ENCODE peak calls at places on chromosome 15, in ten cellular contexts. V is endodermal cell, B is RWPE1, R is AG04450, H is lung, K is adrenal gland, W is body of pancreas, L is mesendoderm, C is left ventricle myocardium inferior, Q is astrocyte. M is an unnamed sample.
A peak's percentile ranks its signal among the peaks of the same experiment; 100 is the strongest.

GRCh38 chr15:53226559-53226958 is 436.4 kb upstream of the ONECUT1 start:
- DNase-seq in B (no peak), R (no peak), Q (no peak), K (no peak), C (no peak), V (no peak), W (no peak), L (no peak), H (no peak), M (no peak)

GRCh38 chr15:88749699-88750098 is 53.5 kb upstream of the ACAN start:
- DNase-seq in H (no peak), W (no peak), B (no peak), C (no peak), L (no peak), V (no peak), K (no peak), R (no peak), Q (no peak), M (no peak)

GRCh38 chr15:80835338-80835737 is 56.2 kb downstream of the CEMIP start:
- DNase-seq in C (no peak), H (no peak), B (peak; percentile 17), Q (no peak), V (peak; percentile 84), K (no peak), W (no peak), L (peak; percentile 65), R (no peak), M (no peak)

GRCh38 chr15:97678677-97679076 is 281.8 kb upstream of the ARRDC4 start:
- DNase-seq in H (no peak), Q (no peak), W (no peak), K (no peak), C (no peak), B (no peak), L (no peak), V (no peak), R (no peak), M (no peak)

GRCh38 chr15:94858449-94858848 is 627.1 kb downstream of the MCTP2 start:
- DNase-seq in C (no peak), R (no peak), H (no peak), B (peak; percentile 45), V (no peak), W (no peak), Q (no peak), K (no peak), L (no peak), M (no peak)

GRCh38 chr15:67680645-67681044 is 138.1 kb downstream of the MAP2K5 start:
- DNase-seq in C (no peak), V (no peak), Q (no peak), W (no peak), H (no peak), K (no peak), R (no peak), B (no peak), L (peak; percentile 31), M (no peak)

GRCh38 chr15:66901336-66902100 is 163.9 kb upstream of the SMAD3 start:
- DNase-seq in W (no peak), H (no peak), Q (peak; percentile 45), L (peak; percentile 33), V (peak; percentile 38), C (no peak), K (no peak), B (no peak), R (no peak), M (no peak)

GRCh38 chr15:20358066-20358780 is 183.4 kb downstream of the GOLGA6L6 start:
- DNase-seq in V (no peak), R (no peak), B (no peak), Q (no peak), L (no peak), K (no peak), C (no peak), H (no peak), W (no peak), M (no peak)

GRCh38 chr15:49083471-49084284 is 37.4 kb upstream of the SECISBP2L start:
- DNase-seq in B (no peak), H (no peak), W (no peak), K (no peak), V (no peak), C (no peak), R (peak; percentile 57), L (no peak), Q (peak; percentile 66), M (no peak)

GRCh38 chr15:51202783-51203182 is 108.1 kb upstream of the TNFAIP8L3 start:
- DNase-seq in H (no peak), R (no peak), W (no peak), Q (no peak), L (no peak), C (no peak), B (no peak), K (no peak), V (no peak), M (no peak)

GRCh38 chr15:41892621-41893421 is 1.0 kb downstream of the SPTBN5 start:
- DNase-seq in C (peak; percentile 84), Q (no peak), B (no peak), V (no peak), W (peak; percentile 94), L (no peak), K (peak; percentile 91), H (peak; percentile 68), R (no peak), M (peak; percentile 33)

GRCh38 chr15:48967336-48967735 is 3.6 kb upstream of the SHC4 start:
- DNase-seq in K (no peak), C (no peak), Q (no peak), H (no peak), L (no peak), V (no peak), R (no peak), W (no peak), B (no peak), M (no peak)

GRCh38 chr15:88635343-88635742 is 3.5 kb upstream of the ISG20 start:
- DNase-seq in Q (no peak), L (no peak), V (no peak), K (no peak), W (peak; percentile 54), B (no peak), R (no peak), C (no peak), H (no peak), M (peak; percentile 92)

GRCh38 chr15:96329403-96329981 is 1.0 kb upstream of the NR2F2 start:
- DNase-seq in R (no peak), H (no peak), C (no peak), K (peak; percentile 27), L (no peak), B (no peak), W (no peak), V (no peak), Q (peak; percentile 39), M (no peak)

GRCh38 chr15:68409736-68410370 is 22.1 kb downstream of the ITGA11 start:
- DNase-seq in C (no peak), B (no peak), R (no peak), H (no peak), K (peak; percentile 10), V (peak; percentile 12), W (no peak), Q (no peak), L (no peak), M (no peak)

GRCh38 chr15:31080618-31081017 is 20.9 kb downstream of the TRPM1 start:
- DNase-seq in H (no peak), R (no peak), B (peak; percentile 68), C (peak; percentile 68), K (peak; percentile 61), Q (no peak), V (peak; percentile 97), L (peak; percentile 89), W (peak; percentile 46), M (peak; percentile 7)

GRCh38 chr15:40981186-40981585 is 27.9 kb downstream of the CHAC1 start:
- DNase-seq in B (no peak), W (no peak), C (no peak), K (no peak), Q (no peak), V (no peak), L (no peak), H (no peak), R (no peak), M (no peak)

GRCh38 chr15:52727825-52728224 is 48.6 kb upstream of the ATOSA start:
- DNase-seq in W (no peak), R (no peak), V (no peak), K (no peak), H (no peak), Q (no peak), C (no peak), B (no peak), L (no peak), M (no peak)

GRCh38 chr15:60914360-60914759 is 314.7 kb downstream of the RORA start:
- DNase-seq in V (no peak), C (no peak), L (no peak), B (no peak), R (no peak), H (no peak), K (no peak), Q (no peak), W (peak; percentile 45), M (no peak)
- H3K27ac ChIP-seq in V (no peak overlapping the region), C (no peak overlapping the region), L (no peak overlapping the region), B (no peak overlapping the region), R (no peak overlapping the region), H (no peak overlapping the region), K (no peak overlapping the region), Q (no peak overlapping the region), W (no peak overlapping the region), M (no peak overlapping the region)

GRCh38 chr15:47731230-47731629 is 13.9 kb downstream of the SEMA6D start:
- DNase-seq in R (no peak), W (no peak), B (no peak), C (no peak), V (no peak), Q (no peak), H (no peak), K (no peak), L (no peak), M (no peak)
- H3K27ac ChIP-seq in R (no peak overlapping the region), W (no peak overlapping the region), B (no peak overlapping the region), C (peak overlapping the region; percentile 90), V (no peak overlapping the region), Q (no peak overlapping the region), H (no peak overlapping the region), K (no peak overlapping the region), L (no peak overlapping the region), M (no peak overlapping the region)

GRCh38 chr15:70870066-70870465 is 16.1 kb upstream of the LARP6 start:
- DNase-seq in K (no peak), H (no peak), W (no peak), L (no peak), V (no peak), B (no peak), R (no peak), Q (peak; percentile 88), C (no peak), M (no peak)
- H3K27ac ChIP-seq in K (no peak overlapping the region), H (no peak overlapping the region), W (no peak overlapping the region), L (no peak overlapping the region), V (no peak overlapping the region), B (no peak overlapping the region), R (no peak overlapping the region), Q (no peak overlapping the region), C (peak overlapping the region; percentile 81), M (no peak overlapping the region)

DNA sequence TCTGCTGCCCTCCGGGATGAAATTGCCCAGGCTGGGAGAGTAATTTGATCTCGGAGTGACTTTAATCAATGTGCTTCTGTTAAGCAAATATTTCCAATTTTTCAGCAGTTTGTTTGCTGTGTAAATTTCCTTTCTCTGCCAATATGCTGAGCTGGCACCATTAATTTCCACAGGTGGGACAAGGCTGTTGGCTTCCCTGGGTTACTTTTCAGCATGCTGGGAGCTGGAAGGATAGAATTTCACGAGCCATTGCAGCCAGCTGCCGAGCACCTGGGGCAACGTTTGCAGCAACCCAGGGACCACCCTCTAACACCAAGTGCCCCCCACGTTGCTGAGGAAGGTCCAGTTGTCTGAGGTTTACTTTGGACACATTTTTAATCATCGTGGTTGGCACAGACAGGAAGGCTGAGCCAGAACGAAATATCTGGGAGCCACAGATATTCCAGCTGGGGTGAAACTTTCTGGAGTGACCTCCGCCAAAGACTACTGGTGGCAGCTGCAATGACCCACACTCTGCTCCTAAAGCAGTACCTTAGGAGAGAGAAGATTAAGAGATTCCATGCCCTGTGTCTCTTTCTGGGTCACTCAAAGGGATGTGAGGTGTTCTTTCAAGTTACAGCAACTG is 293.3 kb upstream of the RGMA start:
- DNase-seq in C (no peak), W (peak; percentile 89), K (no peak), L (no peak), V (no peak), Q (no peak), H (no peak), B (no peak), R (no peak), M (no peak)
- H3K27ac ChIP-seq in C (no peak overlapping the region), W (peak overlapping the region; percentile 75), K (no peak overlapping the region), L (no peak overlapping the region), V (no peak overlapping the region), Q (no peak overlapping the region), H (no peak overlapping the region), B (no peak overlapping the region), R (no peak overlapping the region), M (no peak overlapping the region)